ENCODE peak calls at places on chromosomes 3 and 15, in five cellular contexts. One of them, this sample, is unnamed.

GRCh38 chr15:74461847-74462511 is 1.0 kb upstream of the UBL7 start:
- DNase-seq in GM12891: no peak
- DNase-seq in cerebellar cortex: no peak
- DNase-seq in H9: no peak
- DNase-seq in NCI-H69: peak; percentile 17
- DNase-seq in this sample: no peak

GRCh38 chr3:106750092-106750491 is 627.1 kb upstream of the CCDC54 start:
- DNase-seq in GM12891: no peak
- DNase-seq in cerebellar cortex: no peak
- DNase-seq in H9: no peak
- DNase-seq in NCI-H69: no peak
- DNase-seq in this sample: no peak

GRCh38 chr3:4332991-4333390 is 29.8 kb downstream of the SETMAR start:
- DNase-seq in GM12891: no peak
- DNase-seq in cerebellar cortex: no peak
- DNase-seq in H9: no peak
- DNase-seq in NCI-H69: no peak
- DNase-seq in this sample: no peak

GRCh38 chr3:13718437-13718836 is 161.4 kb downstream of the WNT7A start:
- DNase-seq in GM12891: no peak
- DNase-seq in cerebellar cortex: no peak
- DNase-seq in H9: peak; percentile 20
- DNase-seq in NCI-H69: no peak
- DNase-seq in this sample: no peak

GRCh38 chr3:158909870-158910269 is 108.0 kb downstream of the MFSD1 start:
- DNase-seq in GM12891: no peak
- DNase-seq in cerebellar cortex: no peak
- DNase-seq in H9: no peak
- DNase-seq in NCI-H69: no peak
- DNase-seq in this sample: no peak

GRCh38 chr15:48695835-48696573 is 50.5 kb upstream of the FBN1 start:
- DNase-seq in GM12891: no peak
- DNase-seq in cerebellar cortex: no peak
- DNase-seq in H9: no peak
- DNase-seq in NCI-H69: no peak
- DNase-seq in this sample: no peak

GRCh38 chr15:40055576-40056293 is 16.8 kb upstream of the SRP14 start:
- DNase-seq in GM12891: no peak
- DNase-seq in cerebellar cortex: peak; percentile 50
- DNase-seq in H9: no peak
- DNase-seq in NCI-H69: peak; percentile 68
- DNase-seq in this sample: no peak

GRCh38 chr15:68276668-68277067 is 877 bp upstream of the FEM1B start:
- DNase-seq in GM12891: no peak
- DNase-seq in cerebellar cortex: no peak
- DNase-seq in H9: no peak
- DNase-seq in NCI-H69: no peak
- DNase-seq in this sample: no peak

GRCh38 chr15:83843511-83843910 is 189.6 kb downstream of the ADAMTSL3 start:
- DNase-seq in GM12891: no peak
- DNase-seq in cerebellar cortex: peak; percentile 98
- DNase-seq in H9: no peak
- DNase-seq in NCI-H69: no peak
- DNase-seq in this sample: no peak

GRCh38 chr15:70504305-70504951 is 258.9 kb downstream of the UACA start:
- DNase-seq in GM12891: no peak
- DNase-seq in cerebellar cortex: no peak
- DNase-seq in H9: no peak
- DNase-seq in NCI-H69: peak; percentile 15
- DNase-seq in this sample: no peak

GRCh38 chr3:186044973-186045372 is 63.9 kb downstream of the ETV5 start:
- DNase-seq in GM12891: no peak
- DNase-seq in cerebellar cortex: no peak
- DNase-seq in H9: no peak
- DNase-seq in NCI-H69: no peak
- DNase-seq in this sample: no peak

GRCh38 chr3:76028816-76029215 is 243.5 kb upstream of the ZNF717 start:
- DNase-seq in GM12891: no peak
- DNase-seq in cerebellar cortex: no peak
- DNase-seq in H9: no peak
- DNase-seq in NCI-H69: no peak
- DNase-seq in this sample: no peak

GRCh38 chr15:73346735-73347312 is 21.9 kb downstream of the HCN4 start:
- DNase-seq in GM12891: peak; percentile 53
- DNase-seq in cerebellar cortex: no peak
- DNase-seq in H9: peak; percentile 81
- DNase-seq in NCI-H69: no peak
- DNase-seq in this sample: no peak

GRCh38 chr15:47431501-47431900 is 285.8 kb upstream of the SEMA6D start:
- DNase-seq in GM12891: no peak
- DNase-seq in cerebellar cortex: no peak
- DNase-seq in H9: no peak
- DNase-seq in NCI-H69: no peak
- DNase-seq in this sample: no peak

GRCh38 chr15:78315686-78316085 is 16.3 kb upstream of the SKIC8 start:
- DNase-seq in GM12891: no peak
- DNase-seq in cerebellar cortex: peak; percentile 57
- DNase-seq in H9: peak; percentile 86
- DNase-seq in NCI-H69: peak; percentile 81
- DNase-seq in this sample: no peak

GRCh38 chr3:149450281-149450680 is 24.2 kb upstream of the TM4SF4 start:
- DNase-seq in GM12891: no peak
- DNase-seq in cerebellar cortex: no peak
- DNase-seq in H9: no peak
- DNase-seq in NCI-H69: no peak
- DNase-seq in this sample: no peak

GRCh38 chr3:9500108-9501050 is 53.2 kb downstream of the LHFPL4 start:
- DNase-seq in GM12891: peak; percentile 84
- DNase-seq in cerebellar cortex: peak; percentile 34
- DNase-seq in H9: peak; percentile 92
- DNase-seq in NCI-H69: peak; percentile 71
- DNase-seq in this sample: no peak

GRCh38 chr3:155704771-155705559 is 39.9 kb downstream of the PLCH1 start:
- DNase-seq in GM12891: no peak
- DNase-seq in cerebellar cortex: no peak
- DNase-seq in H9: no peak
- DNase-seq in NCI-H69: no peak
- DNase-seq in this sample: no peak

GRCh38 chr3:44342191-44342790 is 3.7 kb downstream of the TCAIM start:
- DNase-seq in GM12891: no peak
- DNase-seq in cerebellar cortex: no peak
- DNase-seq in H9: no peak
- DNase-seq in NCI-H69: no peak
- DNase-seq in this sample: no peak

GRCh38 chr3:10554746-10555145 is 49.4 kb upstream of the ATP2B2 start:
- DNase-seq in GM12891: no peak
- DNase-seq in cerebellar cortex: no peak
- DNase-seq in H9: peak; percentile 11
- DNase-seq in NCI-H69: no peak
- DNase-seq in this sample: no peak

GRCh38 chr3:191087391-191087790 is 111.7 kb upstream of the OSTN start:
- DNase-seq in GM12891: no peak
- DNase-seq in cerebellar cortex: no peak
- DNase-seq in H9: no peak
- DNase-seq in NCI-H69: no peak
- DNase-seq in this sample: no peak

GRCh38 chr3:43071313-43071893 is 34.5 kb downstream of the POMGNT2 start:
- DNase-seq in GM12891: no peak
- DNase-seq in cerebellar cortex: no peak
- DNase-seq in H9: peak; percentile 59
- DNase-seq in NCI-H69: peak; percentile 2
- DNase-seq in this sample: no peak

GRCh38 chr3:146172586-146172985 is 11.6 kb upstream of the PLOD2 start:
- DNase-seq in GM12891: no peak
- DNase-seq in cerebellar cortex: no peak
- DNase-seq in H9: no peak
- DNase-seq in NCI-H69: no peak
- DNase-seq in this sample: no peak

GRCh38 chr15:26525096-26525495 is 247.8 kb downstream of the GABRB3 start:
- DNase-seq in GM12891: no peak
- DNase-seq in cerebellar cortex: no peak
- DNase-seq in H9: no peak
- DNase-seq in NCI-H69: no peak
- DNase-seq in this sample: no peak

GRCh38 chr3:81439088-81439487 is 322.4 kb downstream of the GBE1 start:
- DNase-seq in GM12891: no peak
- DNase-seq in cerebellar cortex: no peak
- DNase-seq in H9: no peak
- DNase-seq in NCI-H69: no peak
- DNase-seq in this sample: no peak

GRCh38 chr3:122169911-122170310 is 13.6 kb upstream of the CASR start:
- DNase-seq in GM12891: no peak
- DNase-seq in cerebellar cortex: no peak
- DNase-seq in H9: no peak
- DNase-seq in NCI-H69: no peak
- DNase-seq in this sample: no peak

GRCh38 chr3:77553240-77553639 is 513.3 kb downstream of the ROBO2 start:
- DNase-seq in GM12891: no peak
- DNase-seq in cerebellar cortex: no peak
- DNase-seq in H9: no peak
- DNase-seq in NCI-H69: no peak
- DNase-seq in this sample: no peak

GRCh38 chr3:52004158-52004787 is 8.6 kb upstream of the RPL29 start:
- DNase-seq in GM12891: no peak
- DNase-seq in cerebellar cortex: peak; percentile 51
- DNase-seq in H9: peak; percentile 82
- DNase-seq in NCI-H69: peak; percentile 18
- DNase-seq in this sample: no peak

GRCh38 chr3:192899540-192899982 is 18.1 kb downstream of the MB21D2 start:
- DNase-seq in GM12891: no peak
- DNase-seq in cerebellar cortex: no peak
- DNase-seq in H9: no peak
- DNase-seq in NCI-H69: no peak
- DNase-seq in this sample: no peak